ENCODE peak calls at places on chromosomes 13 and 19, in seven cellular contexts. One of them, this sample, is unnamed.
A peak's percentile ranks its signal among the peaks of the same experiment; 100 is the strongest.

GRCh38 chr13:32823597-32823996 is 192.6 kb upstream of the KL start:
- DNase-seq in psoas muscle: no peak
- DNase-seq in AG09309: no peak
- DNase-seq in esophagus muscularis mucosa: peak; percentile 34
- DNase-seq in fibroblast of lung: no peak
- DNase-seq in lower lobe of right lung: no peak
- DNase-seq in left lung: no peak
- DNase-seq in this sample: no peak

GRCh38 chr13:102003848-102004570 is 397.8 kb downstream of the FGF14 start:
- DNase-seq in psoas muscle: no peak
- DNase-seq in AG09309: no peak
- DNase-seq in esophagus muscularis mucosa: no peak
- DNase-seq in fibroblast of lung: peak; percentile 6
- DNase-seq in lower lobe of right lung: no peak
- DNase-seq in left lung: no peak
- DNase-seq in this sample: no peak

GRCh38 chr13:33479066-33479465 is 193.5 kb upstream of the STARD13 start:
- DNase-seq in psoas muscle: no peak
- DNase-seq in AG09309: no peak
- DNase-seq in esophagus muscularis mucosa: no peak
- DNase-seq in fibroblast of lung: no peak
- DNase-seq in lower lobe of right lung: no peak
- DNase-seq in left lung: no peak
- DNase-seq in this sample: no peak

GRCh38 chr19:35746087-35746462 is 624 bp downstream of the PSENEN start:
- DNase-seq in psoas muscle: no peak
- DNase-seq in AG09309: no peak
- DNase-seq in esophagus muscularis mucosa: no peak
- DNase-seq in fibroblast of lung: no peak
- DNase-seq in lower lobe of right lung: no peak
- DNase-seq in left lung: no peak
- DNase-seq in this sample: no peak

GRCh38 chr13:47087841-47088240 is 191.0 kb upstream of the HTR2A start:
- DNase-seq in psoas muscle: no peak
- DNase-seq in AG09309: peak; percentile 33
- DNase-seq in esophagus muscularis mucosa: no peak
- DNase-seq in fibroblast of lung: peak; percentile 85
- DNase-seq in lower lobe of right lung: no peak
- DNase-seq in left lung: no peak
- DNase-seq in this sample: peak; percentile 77

GRCh38 chr13:111924676-111925075 is 142.3 kb upstream of the SOX1 start:
- DNase-seq in psoas muscle: no peak
- DNase-seq in AG09309: no peak
- DNase-seq in esophagus muscularis mucosa: no peak
- DNase-seq in fibroblast of lung: no peak
- DNase-seq in lower lobe of right lung: no peak
- DNase-seq in left lung: peak; percentile 11
- DNase-seq in this sample: no peak

GRCh38 chr13:51771418-51772104 is 32.4 kb downstream of the DHRS12 start:
- DNase-seq in psoas muscle: no peak
- DNase-seq in AG09309: no peak
- DNase-seq in esophagus muscularis mucosa: no peak
- DNase-seq in fibroblast of lung: no peak
- DNase-seq in lower lobe of right lung: no peak
- DNase-seq in left lung: no peak
- DNase-seq in this sample: no peak

GRCh38 chr19:1067341-1068103 is 555 bp downstream of the ARHGAP45 start:
- DNase-seq in psoas muscle: peak; percentile 20
- DNase-seq in AG09309: no peak
- DNase-seq in esophagus muscularis mucosa: no peak
- DNase-seq in fibroblast of lung: no peak
- DNase-seq in lower lobe of right lung: peak; percentile 48
- DNase-seq in left lung: no peak
- DNase-seq in this sample: no peak

GRCh38 chr13:32432856-32433255 is 4.9 kb upstream of the N4BP2L1 start:
- DNase-seq in psoas muscle: no peak
- DNase-seq in AG09309: no peak
- DNase-seq in esophagus muscularis mucosa: no peak
- DNase-seq in fibroblast of lung: no peak
- DNase-seq in lower lobe of right lung: no peak
- DNase-seq in left lung: no peak
- DNase-seq in this sample: no peak

GRCh38 chr13:74767031-74767430 is 632.8 kb upstream of the KLF12 start:
- DNase-seq in psoas muscle: no peak
- DNase-seq in AG09309: peak; percentile 40
- DNase-seq in esophagus muscularis mucosa: no peak
- DNase-seq in fibroblast of lung: peak; percentile 57
- DNase-seq in lower lobe of right lung: no peak
- DNase-seq in left lung: no peak
- DNase-seq in this sample: peak; percentile 45

GRCh38 chr19:34274827-34275625 is 20.7 kb downstream of the GARRE1 start:
- DNase-seq in psoas muscle: no peak
- DNase-seq in AG09309: peak; percentile 91
- DNase-seq in esophagus muscularis mucosa: no peak
- DNase-seq in fibroblast of lung: peak; percentile 97
- DNase-seq in lower lobe of right lung: no peak
- DNase-seq in left lung: no peak
- DNase-seq in this sample: peak; percentile 97

GRCh38 chr13:70874646-70875045 is 766.4 kb upstream of the KLHL1 start:
- DNase-seq in psoas muscle: no peak
- DNase-seq in AG09309: no peak
- DNase-seq in esophagus muscularis mucosa: no peak
- DNase-seq in fibroblast of lung: no peak
- DNase-seq in lower lobe of right lung: no peak
- DNase-seq in left lung: no peak
- DNase-seq in this sample: no peak

GRCh38 chr19:44577566-44577874 is 35.8 kb upstream of the IGSF23 start:
- DNase-seq in psoas muscle: no peak
- DNase-seq in AG09309: no peak
- DNase-seq in esophagus muscularis mucosa: no peak
- DNase-seq in fibroblast of lung: no peak
- DNase-seq in lower lobe of right lung: no peak
- DNase-seq in left lung: no peak
- DNase-seq in this sample: no peak

GRCh38 chr13:95296326-95296939 is 4.8 kb downstream of the ABCC4 start:
- DNase-seq in psoas muscle: peak; percentile 42
- DNase-seq in AG09309: no peak
- DNase-seq in esophagus muscularis mucosa: no peak
- DNase-seq in fibroblast of lung: no peak
- DNase-seq in lower lobe of right lung: peak; percentile 51
- DNase-seq in left lung: no peak
- DNase-seq in this sample: no peak

GRCh38 chr13:110287031-110287828 is 19.7 kb downstream of the COL4A1 start:
- DNase-seq in psoas muscle: no peak
- DNase-seq in AG09309: no peak
- DNase-seq in esophagus muscularis mucosa: no peak
- DNase-seq in fibroblast of lung: peak; percentile 74
- DNase-seq in lower lobe of right lung: no peak
- DNase-seq in left lung: no peak
- DNase-seq in this sample: peak; percentile 68

GRCh38 chr19:12481781-12482504 is 2.7 kb downstream of the ZNF709 start:
- DNase-seq in psoas muscle: no peak
- DNase-seq in AG09309: no peak
- DNase-seq in esophagus muscularis mucosa: no peak
- DNase-seq in fibroblast of lung: no peak
- DNase-seq in lower lobe of right lung: no peak
- DNase-seq in left lung: no peak
- DNase-seq in this sample: no peak

GRCh38 chr13:106104281-106104901 is 431.1 kb downstream of the EFNB2 start:
- DNase-seq in psoas muscle: no peak
- DNase-seq in AG09309: peak; percentile 90
- DNase-seq in esophagus muscularis mucosa: no peak
- DNase-seq in fibroblast of lung: peak; percentile 96
- DNase-seq in lower lobe of right lung: no peak
- DNase-seq in left lung: no peak
- DNase-seq in this sample: peak; percentile 95

GRCh38 chr13:39835253-39835652 is 179.8 kb downstream of the COG6 start:
- DNase-seq in psoas muscle: no peak
- DNase-seq in AG09309: no peak
- DNase-seq in esophagus muscularis mucosa: no peak
- DNase-seq in fibroblast of lung: no peak
- DNase-seq in lower lobe of right lung: no peak
- DNase-seq in left lung: no peak
- DNase-seq in this sample: no peak

GRCh38 chr13:98189841-98190505 is 12.9 kb upstream of the RNF113B start:
- DNase-seq in psoas muscle: no peak
- DNase-seq in AG09309: no peak
- DNase-seq in esophagus muscularis mucosa: no peak
- DNase-seq in fibroblast of lung: no peak
- DNase-seq in lower lobe of right lung: no peak
- DNase-seq in left lung: no peak
- DNase-seq in this sample: peak; percentile 15

GRCh38 chr19:1651061-1651547 is 1.3 kb downstream of the TCF3 start:
- DNase-seq in psoas muscle: no peak
- DNase-seq in AG09309: no peak
- DNase-seq in esophagus muscularis mucosa: no peak
- DNase-seq in fibroblast of lung: peak; percentile 21
- DNase-seq in lower lobe of right lung: no peak
- DNase-seq in left lung: no peak
- DNase-seq in this sample: no peak

GRCh38 chr19:13692096-13692495 is 72.2 kb upstream of the MRI1 start:
- DNase-seq in psoas muscle: no peak
- DNase-seq in AG09309: peak; percentile 25
- DNase-seq in esophagus muscularis mucosa: no peak
- DNase-seq in fibroblast of lung: peak; percentile 84
- DNase-seq in lower lobe of right lung: no peak
- DNase-seq in left lung: no peak
- DNase-seq in this sample: peak; percentile 80

GRCh38 chr19:33301900-33302174 is 497 bp downstream of the CEBPA start:
- DNase-seq in psoas muscle: no peak
- DNase-seq in AG09309: no peak
- DNase-seq in esophagus muscularis mucosa: no peak
- DNase-seq in fibroblast of lung: no peak
- DNase-seq in lower lobe of right lung: no peak
- DNase-seq in left lung: no peak
- DNase-seq in this sample: no peak

GRCh38 chr13:31870511-31870910 is 131.2 kb downstream of the RXFP2 start:
- DNase-seq in psoas muscle: no peak
- DNase-seq in AG09309: no peak
- DNase-seq in esophagus muscularis mucosa: no peak
- DNase-seq in fibroblast of lung: no peak
- DNase-seq in lower lobe of right lung: no peak
- DNase-seq in left lung: no peak
- DNase-seq in this sample: no peak

GRCh38 chr13:79910869-79911540 is 429.9 kb downstream of the SPRY2 start:
- DNase-seq in psoas muscle: no peak
- DNase-seq in AG09309: no peak
- DNase-seq in esophagus muscularis mucosa: no peak
- DNase-seq in fibroblast of lung: no peak
- DNase-seq in lower lobe of right lung: no peak
- DNase-seq in left lung: no peak
- DNase-seq in this sample: no peak

GRCh38 chr19:7395360-7395781 is 46.6 kb downstream of the ARHGEF18 start:
- DNase-seq in psoas muscle: no peak
- DNase-seq in AG09309: no peak
- DNase-seq in esophagus muscularis mucosa: no peak
- DNase-seq in fibroblast of lung: no peak
- DNase-seq in lower lobe of right lung: no peak
- DNase-seq in left lung: no peak
- DNase-seq in this sample: no peak
- H3K4me3 ChIP-seq in psoas muscle: peak overlapping the region; percentile 96
- H3K4me3 ChIP-seq in AG09309: peak overlapping the region; percentile 69
- H3K4me3 ChIP-seq in esophagus muscularis mucosa: peak overlapping the region; percentile 73
- H3K4me3 ChIP-seq in fibroblast of lung: peak overlapping the region; percentile 95
- H3K4me3 ChIP-seq in lower lobe of right lung: peak overlapping the region; percentile 98
- H3K4me3 ChIP-seq in left lung: peak overlapping the region; percentile 99
- H3K4me3 ChIP-seq in this sample: peak overlapping the region; percentile 89

DNA sequence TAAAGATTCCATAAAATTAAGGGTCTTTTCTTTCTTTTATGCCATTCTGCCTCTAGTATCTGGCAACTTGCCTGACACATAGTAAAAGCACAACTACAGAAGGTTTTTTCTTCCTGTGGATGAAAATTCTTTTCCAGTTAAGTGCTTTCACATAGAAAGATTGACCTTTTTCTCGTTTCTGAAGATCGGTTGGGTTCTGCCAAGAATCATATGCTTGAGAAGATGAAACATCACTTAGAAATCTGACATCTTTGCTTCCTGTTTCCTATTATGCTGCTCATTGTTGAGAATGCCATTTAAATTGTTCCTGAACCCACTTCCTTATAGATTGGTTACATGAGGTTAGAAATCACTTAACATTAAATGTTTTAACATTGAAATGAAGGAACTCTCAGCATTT is 26.3 kb upstream of the SCEL start:
- DNase-seq in psoas muscle: no peak
- DNase-seq in AG09309: no peak
- DNase-seq in esophagus muscularis mucosa: no peak
- DNase-seq in fibroblast of lung: peak; percentile 90
- DNase-seq in lower lobe of right lung: no peak
- DNase-seq in left lung: no peak
- DNase-seq in this sample: peak; percentile 89
- H3K4me3 ChIP-seq in psoas muscle: no peak overlapping the region
- H3K4me3 ChIP-seq in AG09309: no peak overlapping the region
- H3K4me3 ChIP-seq in esophagus muscularis mucosa: no peak overlapping the region
- H3K4me3 ChIP-seq in fibroblast of lung: no peak overlapping the region
- H3K4me3 ChIP-seq in lower lobe of right lung: no peak overlapping the region
- H3K4me3 ChIP-seq in left lung: no peak overlapping the region
- H3K4me3 ChIP-seq in this sample: no peak overlapping the region

DNA sequence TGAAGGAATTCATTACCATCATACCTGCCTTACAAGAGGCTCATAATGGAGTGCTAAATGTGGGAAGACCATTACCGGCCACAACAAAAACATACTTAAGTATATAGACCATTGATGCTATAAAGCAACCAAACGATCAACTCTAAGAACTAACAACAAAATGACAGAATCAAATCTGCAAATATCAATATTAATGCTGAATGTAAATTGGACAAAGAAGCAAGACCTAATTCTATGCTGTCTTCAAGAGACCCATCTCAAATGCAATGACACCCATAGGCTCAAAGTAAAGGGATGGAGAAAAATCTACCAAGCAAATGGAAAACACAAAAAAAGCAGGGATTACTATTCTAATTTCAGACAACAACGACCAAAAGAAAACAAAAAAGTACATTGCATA is 52.3 kb upstream of the GPC6 start:
- DNase-seq in psoas muscle: no peak
- DNase-seq in AG09309: no peak
- DNase-seq in esophagus muscularis mucosa: no peak
- DNase-seq in fibroblast of lung: no peak
- DNase-seq in lower lobe of right lung: no peak
- DNase-seq in left lung: no peak
- DNase-seq in this sample: no peak
- H3K4me3 ChIP-seq in psoas muscle: no peak overlapping the region
- H3K4me3 ChIP-seq in AG09309: no peak overlapping the region
- H3K4me3 ChIP-seq in esophagus muscularis mucosa: no peak overlapping the region
- H3K4me3 ChIP-seq in fibroblast of lung: no peak overlapping the region
- H3K4me3 ChIP-seq in lower lobe of right lung: no peak overlapping the region
- H3K4me3 ChIP-seq in left lung: no peak overlapping the region
- H3K4me3 ChIP-seq in this sample: no peak overlapping the region

DNA sequence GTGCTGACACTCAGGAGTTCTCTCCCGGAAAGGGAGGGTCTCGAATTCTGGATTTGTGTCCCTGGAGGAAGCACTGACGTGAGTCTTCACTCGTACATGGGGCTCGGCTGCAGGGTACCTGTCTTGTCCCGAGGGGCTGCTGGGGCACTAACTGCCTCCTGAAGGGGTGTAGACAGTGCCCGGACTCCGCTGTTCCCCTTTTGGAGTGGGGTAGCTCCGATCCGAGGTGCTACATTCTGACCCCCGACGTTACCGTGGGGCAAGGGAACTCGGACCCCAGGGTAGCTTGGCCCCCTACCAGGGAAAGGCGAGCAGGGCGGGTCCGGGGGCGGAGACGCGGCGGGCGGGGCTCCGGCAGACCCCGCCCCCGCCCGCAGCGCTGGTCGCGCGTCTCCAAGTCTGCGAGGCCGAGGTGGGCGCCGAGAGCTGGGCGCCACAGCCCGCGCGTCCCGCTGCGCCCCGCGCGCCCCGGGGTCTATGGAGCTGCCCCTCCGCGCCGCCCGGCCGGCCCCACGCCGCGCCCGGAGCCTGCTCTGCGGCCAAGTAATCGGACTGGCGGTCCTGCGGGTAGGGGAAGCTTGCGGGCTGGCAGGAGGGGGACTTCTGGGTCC is at the start of gene NPAS1:
- DNase-seq in psoas muscle: no peak
- DNase-seq in AG09309: no peak
- DNase-seq in esophagus muscularis mucosa: peak; percentile 88
- DNase-seq in fibroblast of lung: no peak
- DNase-seq in lower lobe of right lung: no peak
- DNase-seq in left lung: no peak
- DNase-seq in this sample: no peak
- H3K4me3 ChIP-seq in psoas muscle: peak within 1 kb of the TSS; percentile 56
- H3K4me3 ChIP-seq in AG09309: peak within 1 kb of the TSS; percentile 49
- H3K4me3 ChIP-seq in esophagus muscularis mucosa: peak within 1 kb of the TSS; percentile 26
- H3K4me3 ChIP-seq in fibroblast of lung: peak within 1 kb of the TSS; percentile 46
- H3K4me3 ChIP-seq in lower lobe of right lung: no peak within 1 kb of the TSS
- H3K4me3 ChIP-seq in left lung: no peak within 1 kb of the TSS
- H3K4me3 ChIP-seq in this sample: no peak within 1 kb of the TSS

This sample was measured in astrocyte.